ENCODE peak calls at places on chromosomes 7 and 10, in five cellular contexts. I, W, B, S and M are unnamed samples.

GRCh38 chr7:51165337-51165736 is 151.3 kb downstream of the COBL start:
- DNase-seq in S (no peak), W (no peak), B (no peak), I (no peak), M (no peak)

GRCh38 chr7:5792268-5792667 is 10.8 kb upstream of the RNF216 start:
- DNase-seq in B (no peak), I (no peak), W (no peak), S (no peak), M (no peak)

GRCh38 chr10:24723386-24723787 is 300 bp downstream of the ARHGAP21 start:
- DNase-seq in B (no peak), W (no peak), S (peak), I (no peak), M (no peak)

GRCh38 chr10:5297466-5297865 is 67.3 kb upstream of the UCN3 start:
- DNase-seq in I (no peak), W (peak), S (peak), B (no peak), M (no peak)

GRCh38 chr7:39623312-39624201 is at the start of gene RALA:
- DNase-seq in B (peak), I (peak), W (peak), S (peak), M (peak)

GRCh38 chr7:106064836-106065559 is 47.1 kb downstream of the SYPL1 start:
- DNase-seq in S (peak), I (peak), W (peak), B (no peak), M (no peak)

GRCh38 chr10:47253651-47254375 is 46.2 kb upstream of the GDF10 start:
- DNase-seq in S (peak), B (no peak), I (no peak), W (peak), M (no peak)

GRCh38 chr7:42456267-42456666 is 219.3 kb upstream of the GLI3 start:
- DNase-seq in S (no peak), I (no peak), W (no peak), B (no peak), M (peak)

GRCh38 chr7:21345361-21345760 is 82.5 kb upstream of the SP4 start:
- DNase-seq in I (no peak), B (no peak), S (no peak), W (no peak), M (no peak)

GRCh38 chr10:99394256-99394655 is 36.2 kb downstream of the GOT1 start:
- DNase-seq in I (peak), B (no peak), S (no peak), W (no peak), M (no peak)

GRCh38 chr10:133275683-133276092 is 980 bp downstream of the ADAM8 start:
- DNase-seq in S (no peak), B (no peak), I (no peak), W (no peak), M (no peak)

GRCh38 chr10:7388602-7389001 is 22.2 kb downstream of the SFMBT2 start:
- DNase-seq in B (no peak), S (no peak), W (no peak), I (no peak), M (no peak)

GRCh38 chr7:78226059-78226658 is 427.6 kb downstream of the PHTF2 start:
- DNase-seq in W (peak), I (peak), S (peak), B (no peak), M (peak)

GRCh38 chr7:154438571-154438970 is 386.4 kb downstream of the DPP6 start:
- DNase-seq in S (no peak), B (no peak), W (no peak), I (no peak), M (peak)

GRCh38 chr7:41918597-41918996 is 215.7 kb upstream of the INHBA start:
- DNase-seq in B (no peak), I (no peak), S (no peak), W (peak), M (no peak)

GRCh38 chr7:102425639-102426267 is 7.6 kb upstream of the ORAI2 start:
- DNase-seq in I (no peak), W (no peak), B (no peak), S (peak), M (peak)